ENCODE peak calls at places on chromosomes 4 and X, in nine cellular contexts. C is H9; J is CD4-positive, alpha-beta T cell; A is fibroblast of lung; Q is psoas muscle; P is adrenal gland; U is spleen; N is brain microvascular endothelial cell; O is IMR-90. Y is an unnamed sample.

GRCh38 chr4:183852910-183853555 is 52.1 kb upstream of the STOX2 start:
- DNase-seq in C (no peak), J (no peak), A (no peak), Q (no peak), P (no peak), U (no peak), N (no peak), O (no peak), Y (no peak)

GRCh38 chr4:112916868-112917267 is 132.6 kb upstream of the ANK2 start:
- DNase-seq in C (no peak), J (no peak), A (peak), Q (no peak), P (no peak), U (no peak), N (peak), O (peak), Y (no peak)

GRCh38 chr4:123419885-123420743 is 23.5 kb downstream of the SPRY1 start:
- DNase-seq in C (no peak), J (no peak), A (no peak), Q (no peak), P (no peak), U (no peak), N (no peak), O (no peak), Y (no peak)

GRCh38 chr4:78138252-78138651 is 81.1 kb downstream of the FRAS1 start:
- DNase-seq in C (no peak), J (no peak), A (no peak), Q (no peak), P (no peak), U (no peak), N (no peak), O (no peak), Y (no peak)

GRCh38 chr4:89737888-89738287 is 99.1 kb downstream of the SNCA start:
- DNase-seq in C (no peak), J (no peak), A (peak), Q (no peak), P (no peak), U (no peak), N (no peak), O (no peak), Y (peak)

GRCh38 chr4:138576684-138577083 is 334.5 kb upstream of the SLC7A11 start:
- DNase-seq in C (no peak), J (no peak), A (peak), Q (no peak), P (no peak), U (no peak), N (peak), O (peak), Y (peak)

GRCh38 chr4:129254126-129254525 is 158.2 kb downstream of the C4orf33 start:
- DNase-seq in C (no peak), J (no peak), A (no peak), Q (no peak), P (no peak), U (no peak), N (peak), O (no peak), Y (no peak)

GRCh38 chrX:100591256-100592051 is 6.7 kb downstream of the TNMD start:
- DNase-seq in C (no peak), J (no peak), A (no peak), Q (peak), P (no peak), U (no peak), N (no peak), O (no peak), Y (no peak)

GRCh38 chrX:117094149-117094548 is 631.4 kb upstream of the CT83 start:
- DNase-seq in C (no peak), J (no peak), A (no peak), Q (no peak), P (no peak), U (no peak), N (no peak), O (no peak), Y (no peak)

GRCh38 chr4:89331637-89332544 is 24.3 kb upstream of the GPRIN3 start:
- DNase-seq in C (no peak), J (no peak), A (no peak), Q (no peak), P (no peak), U (no peak), N (no peak), O (no peak), Y (no peak)

GRCh38 chr4:108834787-108835384 is 72.0 kb upstream of the ETNPPL start:
- DNase-seq in C (no peak), J (no peak), A (peak), Q (no peak), P (no peak), U (no peak), N (no peak), O (peak), Y (peak)
- H3K27ac ChIP-seq in C (no peak), J (no peak), A (no peak), Q (no peak), P (no peak), U (no peak), N (no peak), O (no peak), Y (no peak)

GRCh38 chr4:72446353-72447055 is 122.5 kb downstream of the ADAMTS3 start:
- DNase-seq in C (no peak), J (no peak), A (no peak), Q (no peak), P (no peak), U (no peak), N (no peak), O (no peak), Y (no peak)
- TF ChIP-seq CTCF in C (no peak), J (no peak), A (no peak), Q (no peak), P (no peak), U (no peak), N (no peak), O (no peak), Y (no peak)

DNA sequence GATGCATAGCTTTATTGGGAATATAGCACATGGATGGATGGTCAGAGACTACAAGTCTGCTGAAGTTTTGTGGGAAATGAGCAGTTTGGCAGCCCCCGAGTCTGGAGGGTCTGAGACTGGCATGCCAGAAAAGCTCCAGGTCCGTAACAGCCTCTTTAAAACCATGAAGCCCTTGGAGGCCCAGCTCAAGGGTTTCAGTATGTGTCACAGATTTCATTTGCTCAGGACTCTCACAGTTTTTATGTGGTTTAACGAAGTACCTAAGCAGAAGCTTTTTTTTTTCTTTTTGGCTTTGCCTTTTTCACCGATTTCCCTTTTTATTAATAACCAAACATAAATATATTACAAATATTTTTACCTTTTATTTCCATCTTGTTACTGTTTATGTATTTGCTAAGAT is 30.6 kb upstream of the TMEM184C start:
- DNase-seq in C (no peak), J (no peak), A (no peak), Q (no peak), P (no peak), U (no peak), N (no peak), O (no peak), Y (no peak)
- H3K27ac ChIP-seq in C (no peak), J (no peak), A (no peak), Q (no peak), P (no peak), U (no peak), N (no peak), O (no peak), Y (no peak)

GRCh38 chrX:63466690-63467089 is 115.6 kb upstream of the SPIN4 start:
- DNase-seq in C (no peak), J (no peak), A (no peak), Q (no peak), P (no peak), U (no peak), N (no peak), O (no peak), Y (no peak)
- TF ChIP-seq CTCF in C (peak), J (no peak), A (no peak), Q (no peak), P (no peak), U (no peak), N (peak), O (no peak), Y (no peak)

GRCh38 chrX:98379134-98379533 is 1495.4 kb downstream of the RPA4 start:
- DNase-seq in C (peak), J (no peak), A (no peak), Q (no peak), P (no peak), U (no peak), N (no peak), O (no peak), Y (no peak)
- H3K27ac ChIP-seq in C (no peak), J (no peak), A (no peak), Q (no peak), P (no peak), U (no peak), N (no peak), O (no peak), Y (no peak)

GRCh38 chr4:48945981-48946380 is 39.4 kb upstream of the OCIAD2 start:
- DNase-seq in C (no peak), J (no peak), A (no peak), Q (no peak), P (no peak), U (no peak), N (no peak), O (no peak), Y (no peak)

GRCh38 chr4:48949518-48950207 is 36.4 kb upstream of the CWH43 start:
- DNase-seq in C (no peak), J (no peak), A (no peak), Q (no peak), P (no peak), U (no peak), N (no peak), O (no peak), Y (peak)

GRCh38 chr4:48949086-48949485 is 37.0 kb upstream of the CWH43 start:
- DNase-seq in C (no peak), J (no peak), A (no peak), Q (no peak), P (no peak), U (no peak), N (no peak), O (no peak), Y (no peak)

GRCh38 chr4:48944659-48945290 is 38.2 kb upstream of the OCIAD2 start:
- DNase-seq in C (peak), J (no peak), A (no peak), Q (no peak), P (peak), U (no peak), N (no peak), O (no peak), Y (peak)

GRCh38 chr4:48947731-48948130 is 38.3 kb upstream of the CWH43 start:
- DNase-seq in C (no peak), J (no peak), A (no peak), Q (no peak), P (no peak), U (no peak), N (no peak), O (no peak), Y (no peak)
- TF ChIP-seq CTCF in C (peak), J (no peak), A (no peak), Q (no peak), P (no peak), U (no peak), N (peak), O (no peak), Y (no peak)

DNA sequence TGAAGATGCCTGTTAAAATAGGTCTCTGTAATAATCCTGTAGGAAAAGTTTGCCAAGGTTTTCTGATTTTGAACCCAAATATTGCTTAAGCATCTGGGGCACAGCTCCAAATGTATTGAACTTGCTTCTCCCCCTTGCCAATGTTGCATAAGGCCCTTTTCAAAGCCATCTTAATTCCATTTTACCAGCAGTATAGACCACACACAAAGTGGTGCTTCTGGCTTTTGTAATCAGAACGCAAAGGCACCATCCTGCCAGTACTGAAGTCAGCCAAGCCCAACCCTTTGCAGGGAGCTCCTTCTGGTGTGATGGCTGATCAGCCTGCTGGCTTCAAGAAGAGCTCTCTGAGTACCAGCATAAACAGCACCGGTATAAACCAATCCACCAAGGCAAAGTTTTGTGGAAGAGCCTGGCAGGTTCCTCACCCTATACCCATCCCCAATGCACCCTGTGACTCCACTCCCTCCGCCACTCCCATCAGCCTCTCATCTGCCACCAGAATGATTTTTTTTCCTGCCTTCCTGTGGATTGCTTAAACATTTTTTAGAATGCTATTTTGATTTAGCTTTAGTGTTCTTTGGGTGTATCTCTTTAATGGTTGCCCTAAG is 39.2 kb upstream of the USP9X start:
- DNase-seq in C (peak), J (no peak), A (peak), Q (no peak), P (peak), U (no peak), N (no peak), O (peak), Y (no peak)
- H3K27ac ChIP-seq in C (peak), J (no peak), A (no peak), Q (no peak), P (peak), U (peak), N (no peak), O (no peak), Y (no peak)

GRCh38 chr4:6343950-6344408 is 74.3 kb downstream of the WFS1 start:
- DNase-seq in C (peak), J (no peak), A (peak), Q (no peak), P (peak), U (peak), N (peak), O (peak), Y (peak)
- TF ChIP-seq CTCF in C (peak), J (no peak), A (no peak), Q (no peak), P (no peak), U (no peak), N (no peak), O (no peak), Y (peak)